ENCODE peak calls at places on chromosome 12, in six cellular contexts. J is K562, I is A549, P is NB4, Y is HepG2, E is GM12878. A is an unnamed sample.

GRCh38 chr12:133130808-133131128 is 341 bp downstream of the ZNF10 start:
- DNase-seq in J (no peak), I (no peak), P (no peak), Y (no peak), E (no peak), A (no peak)

GRCh38 chr12:126362964-126363363 is 1297.7 kb downstream of the AACS start:
- DNase-seq in J (no peak), I (no peak), P (no peak), Y (no peak), E (no peak), A (no peak)

GRCh38 chr12:33672879-33673577 is 233.4 kb upstream of the SYT10 start:
- DNase-seq in J (no peak), I (no peak), P (no peak), Y (no peak), E (no peak), A (no peak)

GRCh38 chr12:89544730-89545184 is 18.9 kb upstream of the POC1B start:
- DNase-seq in J (no peak), I (no peak), P (no peak), Y (no peak), E (no peak), A (peak; percentile 84)

GRCh38 chr12:12172106-12172511 is 94.7 kb downstream of the LRP6 start:
- DNase-seq in J (no peak), I (no peak), P (peak; percentile 61), Y (no peak), E (peak; percentile 90), A (peak; percentile 9)

GRCh38 chr12:64123448-64123847 is 98.6 kb downstream of the KICS2 start:
- DNase-seq in J (no peak), I (no peak), P (no peak), Y (no peak), E (no peak), A (no peak)

GRCh38 chr12:107329569-107330324 is 236.4 kb upstream of the CRY1 start:
- DNase-seq in J (no peak), I (no peak), P (peak; percentile 71), Y (no peak), E (no peak), A (no peak)

GRCh38 chr12:67827820-67828383 is 161.3 kb upstream of the IFNG-AS1 start:
- DNase-seq in J (no peak), I (peak; percentile 86), P (no peak), Y (no peak), E (no peak), A (peak; percentile 67)

GRCh38 chr12:100110276-100110675 is 32.4 kb downstream of the BLTP3B start:
- DNase-seq in J (no peak), I (no peak), P (no peak), Y (no peak), E (no peak), A (no peak)

GRCh38 chr12:112900298-112901145 is 6.2 kb upstream of the OAS1 start:
- DNase-seq in J (peak; percentile 38), I (peak; percentile 61), P (peak; percentile 69), Y (peak; percentile 46), E (no peak), A (peak; percentile 58)

GRCh38 chr12:112557954-112558630 is 139.3 kb downstream of the PTPN11 start:
- DNase-seq in J (no peak), I (no peak), P (no peak), Y (no peak), E (no peak), A (no peak)

GRCh38 chr12:3432176-3432742 is 58.7 kb upstream of the PRMT8 start:
- DNase-seq in J (no peak), I (no peak), P (no peak), Y (peak; percentile 14), E (no peak), A (no peak)

GRCh38 chr12:109127533-109128242 is 11.3 kb downstream of the ACACB start:
- DNase-seq in J (no peak), I (no peak), P (no peak), Y (no peak), E (no peak), A (no peak)

GRCh38 chr12:77251799-77252198 is 186.4 kb upstream of the E2F7 start:
- DNase-seq in J (no peak), I (no peak), P (no peak), Y (no peak), E (no peak), A (no peak)

GRCh38 chr12:106302401-106303201 is at the start of gene TCP11L2:
- DNase-seq in J (peak; percentile 87), I (peak; percentile 69), P (peak; percentile 86), Y (peak; percentile 49), E (no peak), A (peak; percentile 79)

GRCh38 chr12:93322784-93323183 is 54.9 kb upstream of the NUDT4 start:
- DNase-seq in J (no peak), I (no peak), P (no peak), Y (no peak), E (no peak), A (peak; percentile 67)

GRCh38 chr12:49917788-49918173 is 14.1 kb upstream of the FAIM2 start:
- DNase-seq in J (no peak), I (no peak), P (no peak), Y (no peak), E (no peak), A (no peak)

GRCh38 chr12:93085383-93086287 is 156.5 kb upstream of the EEA1 start:
- DNase-seq in J (no peak), I (no peak), P (no peak), Y (peak; percentile 83), E (no peak), A (no peak)

GRCh38 chr12:93299262-93299846 is 78.4 kb upstream of the NUDT4 start:
- DNase-seq in J (no peak), I (no peak), P (no peak), Y (no peak), E (no peak), A (no peak)

GRCh38 chr12:46445551-46446235 is 73.1 kb upstream of the SLC38A2 start:
- DNase-seq in J (no peak), I (no peak), P (no peak), Y (no peak), E (no peak), A (peak; percentile 80)

GRCh38 chr12:20601668-20602280 is 93.4 kb upstream of the SLCO1C1 start:
- DNase-seq in J (no peak), I (peak; percentile 18), P (peak; percentile 68), Y (peak; percentile 28), E (no peak), A (peak; percentile 75)

GRCh38 chr12:113971392-113971791 is 5.3 kb upstream of the RBM19 start:
- DNase-seq in J (no peak), I (no peak), P (no peak), Y (no peak), E (no peak), A (no peak)

GRCh38 chr12:104219908-104220404 is 4.4 kb downstream of the TXNRD1 start:
- DNase-seq in J (peak; percentile 60), I (peak; percentile 93), P (peak; percentile 92), Y (peak; percentile 69), E (no peak), A (peak; percentile 87)

GRCh38 chr12:74337951-74338350 is 199.7 kb upstream of the ATXN7L3B start:
- DNase-seq in J (no peak), I (peak; percentile 10), P (no peak), Y (peak; percentile 9), E (no peak), A (peak; percentile 81)

GRCh38 chr12:13163868-13164267 is 32.7 kb upstream of the EMP1 start:
- DNase-seq in J (no peak), I (no peak), P (no peak), Y (no peak), E (no peak), A (no peak)

GRCh38 chr12:51269174-51270066 is 795 bp downstream of the SMAGP start:
- DNase-seq in J (peak; percentile 80), I (peak; percentile 76), P (peak; percentile 37), Y (peak; percentile 54), E (no peak), A (peak; percentile 21)

GRCh38 chr12:69161835-69162234 is 77.5 kb upstream of the CPSF6 start:
- DNase-seq in J (no peak), I (no peak), P (no peak), Y (no peak), E (peak; percentile 83), A (no peak)

GRCh38 chr12:10941916-10942607 is 3.0 kb upstream of the TAS2R14 start:
- DNase-seq in J (peak; percentile 39), I (no peak), P (no peak), Y (peak; percentile 28), E (peak; percentile 9), A (no peak)
- TF ChIP-seq MYC in J (no peak), I (no peak), P (no peak), Y (no peak), E (no peak), A (no peak)

GRCh38 chr12:66010787-66011547 is 119.6 kb downstream of the LLPH start:
- DNase-seq in J (no peak), I (no peak), P (no peak), Y (no peak), E (no peak), A (no peak)

GRCh38 chr12:66011731-66012130 is 118.8 kb downstream of the LLPH start:
- DNase-seq in J (no peak), I (no peak), P (no peak), Y (no peak), E (no peak), A (peak; percentile 33)

GRCh38 chr12:66017736-66018135 is 112.8 kb downstream of the LLPH start:
- DNase-seq in J (no peak), I (no peak), P (no peak), Y (no peak), E (no peak), A (no peak)

GRCh38 chr12:66013224-66013623 is 117.3 kb downstream of the LLPH start:
- DNase-seq in J (no peak), I (no peak), P (no peak), Y (no peak), E (no peak), A (no peak)

DNA sequence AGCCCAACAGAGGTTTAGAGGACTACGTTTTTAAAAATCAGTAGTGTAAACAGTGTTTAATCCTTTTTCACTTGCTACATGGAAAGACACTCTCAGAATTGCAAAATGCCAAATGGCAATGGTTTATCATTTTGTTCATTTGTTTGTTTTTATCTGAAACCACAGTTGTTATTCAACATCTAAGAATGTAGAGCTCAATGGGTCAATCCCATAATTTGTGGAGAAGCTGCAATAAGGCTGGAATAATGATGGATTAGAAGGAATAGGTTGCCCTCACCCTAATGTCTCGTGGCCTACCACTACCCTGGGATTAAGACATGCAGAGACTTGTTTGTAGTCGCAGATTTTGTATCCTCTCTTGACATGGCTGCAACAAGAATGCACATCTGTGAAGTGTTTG is 115.7 kb downstream of the LLPH start:
- DNase-seq in J (no peak), I (no peak), P (no peak), Y (peak; percentile 13), E (no peak), A (no peak)
- TF ChIP-seq MYC in J (no peak), I (no peak), P (no peak), Y (no peak), E (no peak), A (no peak)

GRCh38 chr12:503111-503761 is 43.5 kb downstream of the B4GALNT3 start:
- DNase-seq in J (no peak), I (no peak), P (peak; percentile 18), Y (no peak), E (no peak), A (peak; percentile 13)
- TF ChIP-seq MYC in J (no peak), I (no peak), P (no peak), Y (no peak), E (no peak), A (no peak)

DNA sequence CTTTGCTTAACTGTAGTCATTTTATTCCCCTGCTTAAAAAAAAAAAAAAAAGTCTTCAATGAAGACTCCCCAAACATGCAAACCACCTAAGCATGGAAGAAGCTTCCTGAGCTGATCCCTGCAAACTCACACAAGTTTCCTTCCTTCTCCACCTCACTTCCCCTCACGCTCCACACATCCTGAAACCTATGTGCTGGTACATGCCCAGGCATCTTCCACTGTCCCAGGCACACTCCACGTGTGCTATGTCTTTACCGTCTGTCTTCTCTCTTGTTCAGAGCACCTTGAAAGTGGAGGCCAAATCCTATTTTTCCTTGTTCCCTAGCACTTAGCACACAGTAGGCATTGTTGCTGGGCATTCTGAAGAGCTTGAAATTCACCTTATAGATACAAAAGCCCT is 13.4 kb downstream of the LRIG3 start:
- DNase-seq in J (no peak), I (no peak), P (no peak), Y (no peak), E (no peak), A (no peak)
- TF ChIP-seq MYC in J (no peak), I (no peak), P (no peak), Y (no peak), E (no peak), A (no peak)

A was measured in endothelial cell of umbilical vein.